ENCODE peak calls at places on chromosomes 5 and 9, in eight cellular contexts. G is ovary; O is transverse colon; F is substantia nigra; L is mammary epithelial cell; W is heart left ventricle; I is GM23248; P is CD8-positive, alpha-beta T cell. A is an unnamed sample.

GRCh38 chr5:112419050-112419595 is at the start of gene EPB41L4A:
- DNase-seq in G (peak; percentile 11), O (peak; percentile 26), F (peak; percentile 41), L (peak; percentile 46), W (peak; percentile 33), I (peak; percentile 40), P (no peak), A (no peak)

GRCh38 chr5:18465833-18466681 is 831.8 kb downstream of the TAF11L14 start:
- DNase-seq in G (no peak), O (peak; percentile 52), F (peak; percentile 53), L (peak; percentile 51), W (no peak), I (peak; percentile 63), P (no peak), A (peak; percentile 61)

GRCh38 chr9:6926436-6926835 is 168.7 kb downstream of the KDM4C start:
- DNase-seq in G (no peak), O (no peak), F (no peak), L (no peak), W (no peak), I (no peak), P (no peak), A (no peak)

GRCh38 chr5:97131139-97131710 is 11.2 kb downstream of the LIX1 start:
- DNase-seq in G (no peak), O (no peak), F (no peak), L (peak; percentile 27), W (no peak), I (peak; percentile 63), P (no peak), A (no peak)

GRCh38 chr9:134784612-134785305 is 95.9 kb upstream of the FCN2 start:
- DNase-seq in G (no peak), O (no peak), F (no peak), L (no peak), W (no peak), I (no peak), P (no peak), A (no peak)

GRCh38 chr9:84697494-84698114 is 28.1 kb downstream of the NTRK2 start:
- DNase-seq in G (peak; percentile 37), O (peak; percentile 85), F (peak; percentile 69), L (peak; percentile 51), W (peak; percentile 47), I (peak; percentile 68), P (no peak), A (peak; percentile 80)

GRCh38 chr9:100066539-100066938 is 32.3 kb downstream of the ERP44 start:
- DNase-seq in G (no peak), O (no peak), F (no peak), L (no peak), W (peak; percentile 32), I (peak; percentile 7), P (no peak), A (no peak)

GRCh38 chr9:75812139-75812538 is 78.3 kb upstream of the PCSK5 start:
- DNase-seq in G (no peak), O (no peak), F (no peak), L (no peak), W (no peak), I (no peak), P (no peak), A (no peak)

GRCh38 chr5:88667187-88668141 is 215.5 kb downstream of the MEF2C start:
- DNase-seq in G (no peak), O (no peak), F (peak; percentile 34), L (no peak), W (no peak), I (no peak), P (no peak), A (no peak)

GRCh38 chr9:78369644-78370219 is 72.8 kb downstream of the PSAT1 start:
- DNase-seq in G (peak; percentile 68), O (peak; percentile 66), F (peak; percentile 74), L (peak; percentile 42), W (peak; percentile 33), I (peak; percentile 67), P (peak; percentile 6), A (no peak)

GRCh38 chr5:157603333-157604190 is 28.0 kb upstream of the ADAM19 start:
- DNase-seq in G (no peak), O (no peak), F (no peak), L (peak; percentile 97), W (no peak), I (peak; percentile 93), P (peak; percentile 3), A (peak; percentile 88)

GRCh38 chr5:160419458-160420330 is 813 bp upstream of the SLU7 start:
- DNase-seq in G (no peak), O (no peak), F (no peak), L (no peak), W (no peak), I (peak; percentile 23), P (no peak), A (peak; percentile 54)

GRCh38 chr5:74630387-74631087 is 10.0 kb downstream of the ENC1 start:
- DNase-seq in G (no peak), O (no peak), F (no peak), L (peak; percentile 87), W (no peak), I (peak; percentile 92), P (peak; percentile 4), A (peak; percentile 84)

GRCh38 chr5:40652441-40653220 is 27.1 kb upstream of the PTGER4 start:
- DNase-seq in G (no peak), O (peak; percentile 58), F (no peak), L (no peak), W (no peak), I (no peak), P (no peak), A (no peak)

GRCh38 chr5:40656766-40657165 is 22.9 kb upstream of the PTGER4 start:
- DNase-seq in G (no peak), O (no peak), F (no peak), L (no peak), W (no peak), I (no peak), P (no peak), A (no peak)

GRCh38 chr5:40655138-40655537 is 24.6 kb upstream of the PTGER4 start:
- DNase-seq in G (no peak), O (no peak), F (no peak), L (no peak), W (no peak), I (no peak), P (no peak), A (no peak)

GRCh38 chr5:40653221-40654022 is 26.3 kb upstream of the PTGER4 start:
- DNase-seq in G (no peak), O (no peak), F (no peak), L (no peak), W (no peak), I (no peak), P (no peak), A (no peak)

GRCh38 chr5:40654377-40655006 is 25.2 kb upstream of the PTGER4 start:
- DNase-seq in G (no peak), O (no peak), F (no peak), L (no peak), W (no peak), I (peak; percentile 3), P (no peak), A (no peak)
- H3K27ac ChIP-seq in G (no peak overlapping the region), O (no peak overlapping the region), F (no peak overlapping the region), L (no peak overlapping the region), W (no peak overlapping the region), I (no peak overlapping the region), P (peak overlapping the region; percentile 46), A (peak overlapping the region; percentile 10)

GRCh38 chr5:120134944-120135343 is 329.2 kb upstream of the PRR16 start:
- DNase-seq in G (no peak), O (no peak), F (no peak), L (no peak), W (no peak), I (no peak), P (no peak), A (no peak)

GRCh38 chr5:120140510-120140909 is 323.6 kb upstream of the PRR16 start:
- DNase-seq in G (no peak), O (no peak), F (no peak), L (no peak), W (no peak), I (no peak), P (no peak), A (no peak)

GRCh38 chr5:120137582-120137981 is 326.5 kb upstream of the PRR16 start:
- DNase-seq in G (no peak), O (no peak), F (no peak), L (no peak), W (no peak), I (no peak), P (no peak), A (no peak)

DNA sequence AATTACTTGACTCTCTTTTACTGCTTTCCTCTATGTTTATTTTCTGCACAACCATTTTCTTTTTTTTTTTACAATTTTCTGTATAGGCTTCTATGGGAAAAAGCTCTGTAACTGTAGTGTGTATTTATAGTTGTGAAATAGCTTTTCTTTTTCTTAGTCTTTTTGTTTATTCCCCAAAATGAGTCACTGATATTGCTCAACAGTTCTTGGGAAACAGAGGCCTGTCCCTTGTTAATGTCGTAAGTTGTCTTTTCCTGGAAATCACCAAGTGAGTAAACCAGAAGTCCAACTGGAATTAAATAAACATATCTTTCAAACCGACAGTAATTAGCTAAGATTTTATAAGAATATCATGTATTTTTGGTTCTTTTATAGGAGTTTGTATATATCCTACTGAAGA is 325.1 kb upstream of the PRR16 start:
- DNase-seq in G (no peak), O (no peak), F (no peak), L (peak; percentile 94), W (peak; percentile 13), I (peak; percentile 93), P (no peak), A (no peak)
- H3K27ac ChIP-seq in G (peak overlapping the region; percentile 76), O (peak overlapping the region; percentile 68), F (no peak overlapping the region), L (peak overlapping the region; percentile 8), W (no peak overlapping the region), I (peak overlapping the region; percentile 33), P (no peak overlapping the region), A (peak overlapping the region; percentile 59)

GRCh38 chr5:68217476-68217984 is 2.0 kb downstream of the PIK3R1 start:
- DNase-seq in G (no peak), O (no peak), F (no peak), L (no peak), W (no peak), I (peak; percentile 37), P (no peak), A (no peak)
- H3K27ac ChIP-seq in G (peak overlapping the region; percentile 0), O (peak overlapping the region; percentile 96), F (peak overlapping the region; percentile 94), L (peak overlapping the region; percentile 61), W (peak overlapping the region; percentile 100), I (peak overlapping the region; percentile 93), P (no peak overlapping the region), A (no peak overlapping the region)

DNA sequence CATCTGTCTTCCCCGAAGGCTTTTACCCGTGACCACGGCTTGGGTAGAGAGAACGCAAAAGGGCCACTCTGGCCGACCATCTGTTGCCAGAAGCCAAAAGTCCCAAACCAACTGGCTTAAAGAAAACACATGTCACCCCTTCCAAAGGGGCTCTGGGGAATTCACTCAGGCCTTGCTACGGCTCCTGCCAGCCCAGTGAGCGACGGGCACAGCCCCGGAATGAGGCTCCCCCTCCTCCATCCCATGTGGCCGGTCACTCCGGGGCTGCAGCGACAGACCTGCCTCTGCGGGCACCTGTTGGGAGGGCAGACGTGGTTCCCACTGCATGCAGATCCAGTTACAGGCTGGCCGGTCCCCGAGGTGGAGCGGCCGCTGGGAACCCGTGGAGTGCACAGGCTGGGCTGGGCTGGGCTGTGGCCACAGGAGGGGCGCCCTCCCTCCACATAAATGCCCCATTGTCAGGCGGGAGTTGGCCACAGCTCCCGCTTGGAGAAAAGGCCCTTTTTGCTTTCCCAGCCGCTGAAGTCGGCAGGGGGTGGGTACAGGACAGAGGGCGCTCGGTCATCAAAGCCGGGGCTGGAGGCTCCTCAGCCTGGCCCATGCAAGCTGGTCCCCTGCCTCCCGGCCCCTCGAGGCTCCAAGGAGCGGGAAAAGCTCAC is 19.9 kb downstream of the NOTCH1 start:
- DNase-seq in G (no peak), O (peak; percentile 62), F (peak; percentile 88), L (no peak), W (peak; percentile 55), I (no peak), P (no peak), A (no peak)
- H3K27ac ChIP-seq in G (no peak overlapping the region), O (peak overlapping the region; percentile 88), F (peak overlapping the region; percentile 92), L (no peak overlapping the region), W (peak overlapping the region; percentile 72), I (no peak overlapping the region), P (no peak overlapping the region), A (no peak overlapping the region)

A was measured in SJSA1.